ENCODE peak calls at places on chromosome 14, in nine cellular contexts. U, K, H, A, Q, L, R, P and T are unnamed samples.
A peak's percentile ranks its signal among the peaks of the same experiment; 100 is the strongest.

GRCh38 chr14:54223978-54224377 is 172.8 kb upstream of the CDKN3 start:
- DNase-seq in U (no peak), P (no peak), K (no peak), Q (no peak), A (no peak), L (no peak), R (no peak), H (no peak), T (no peak)

GRCh38 chr14:106875503-106875902 is 1349.1 kb downstream of the TMEM121 start:
- DNase-seq in A (no peak), L (no peak), Q (peak; percentile 48), R (no peak), H (no peak), P (no peak), U (no peak), K (no peak), T (peak; percentile 72)

GRCh38 chr14:103540816-103541493 is 12.0 kb downstream of the TRMT61A start:
- DNase-seq in U (no peak), K (no peak), H (no peak), R (no peak), Q (no peak), P (no peak), A (no peak), L (no peak), T (no peak)

GRCh38 chr14:100910888-100911664 is 7.6 kb upstream of the RTL1 start:
- DNase-seq in Q (no peak), U (no peak), K (no peak), P (no peak), A (no peak), R (no peak), H (no peak), L (no peak), T (no peak)

GRCh38 chr14:58626441-58626840 is 11.3 kb upstream of the DACT1 start:
- DNase-seq in U (no peak), P (no peak), R (no peak), L (no peak), K (no peak), A (peak; percentile 30), Q (no peak), H (no peak), T (no peak)

GRCh38 chr14:26008290-26008689 is 589.5 kb downstream of the NOVA1 start:
- DNase-seq in K (peak; percentile 14), A (no peak), P (no peak), R (no peak), U (no peak), L (no peak), H (no peak), Q (no peak), T (no peak)

GRCh38 chr14:104243200-104243599 is 104.8 kb downstream of the KIF26A start:
- DNase-seq in Q (no peak), K (no peak), H (no peak), U (no peak), L (peak; percentile 15), A (no peak), R (no peak), P (no peak), T (no peak)

GRCh38 chr14:25944020-25944419 is 653.8 kb downstream of the NOVA1 start:
- DNase-seq in L (no peak), U (no peak), K (no peak), Q (no peak), R (no peak), A (no peak), P (no peak), H (no peak), T (no peak)

GRCh38 chr14:61973981-61974380 is 211.8 kb downstream of the SNAPC1 start:
- DNase-seq in U (peak; percentile 11), P (no peak), Q (no peak), K (no peak), L (no peak), R (no peak), A (peak; percentile 24), H (no peak), T (no peak)

GRCh38 chr14:58299665-58300202 is 1.4 kb downstream of the ARID4A start:
- DNase-seq in K (peak; percentile 5), L (no peak), Q (peak; percentile 17), P (no peak), U (no peak), H (no peak), A (peak; percentile 11), R (no peak), T (no peak)

GRCh38 chr14:59306775-59307174 is 118.3 kb downstream of the DAAM1 start:
- DNase-seq in U (no peak), L (no peak), R (no peak), H (no peak), A (no peak), Q (no peak), P (no peak), K (no peak), T (no peak)

GRCh38 chr14:32202468-32202865 is 602 bp downstream of the RNU6-8 start:
- DNase-seq in Q (no peak), R (no peak), P (no peak), U (peak; percentile 2), L (no peak), H (peak; percentile 11), K (peak; percentile 30), A (no peak), T (no peak)

GRCh38 chr14:53569471-53569870 is 387.2 kb downstream of the BMP4 start:
- DNase-seq in H (no peak), A (no peak), P (no peak), R (no peak), U (no peak), K (no peak), Q (no peak), L (no peak), T (no peak)

GRCh38 chr14:100547633-100548294 is 39.5 kb downstream of the BEGAIN start:
- DNase-seq in R (no peak), L (peak; percentile 85), H (no peak), A (peak; percentile 75), U (no peak), K (no peak), P (peak; percentile 64), Q (no peak), T (peak; percentile 66)

GRCh38 chr14:71169028-71169427 is 261.8 kb downstream of the PCNX1 start:
- DNase-seq in R (no peak), U (no peak), P (no peak), A (no peak), Q (peak; percentile 72), K (no peak), L (no peak), H (no peak), T (no peak)

GRCh38 chr14:103190731-103191130 is 67.5 kb downstream of the TNFAIP2 start:
- DNase-seq in Q (no peak), U (no peak), H (no peak), K (no peak), A (no peak), L (no peak), P (no peak), R (no peak), T (no peak)

GRCh38 chr14:91164676-91165075 is 50.8 kb downstream of the DGLUCY start:
- DNase-seq in U (no peak), Q (no peak), L (peak; percentile 83), R (no peak), A (no peak), K (no peak), H (no peak), P (peak; percentile 90), T (peak; percentile 92)

GRCh38 chr14:72104011-72104613 is 171.9 kb downstream of the RGS6 start:
- DNase-seq in Q (peak; percentile 43), A (peak; percentile 4), K (peak; percentile 15), P (peak; percentile 34), H (peak; percentile 43), L (peak; percentile 24), R (no peak), U (no peak), T (no peak)

GRCh38 chr14:88614218-88614907 is 51.5 kb downstream of the ZC3H14 start:
- DNase-seq in U (peak; percentile 49), Q (peak; percentile 19), H (no peak), K (no peak), P (no peak), A (peak; percentile 24), L (no peak), R (no peak), T (no peak)

GRCh38 chr14:85529803-85530574 is at the start of gene FLRT2:
- DNase-seq in Q (peak; percentile 7), U (no peak), L (peak; percentile 54), P (peak; percentile 78), A (peak; percentile 43), K (peak; percentile 47), H (peak; percentile 25), R (no peak), T (peak; percentile 88)

GRCh38 chr14:53951661-53952265 is 4.9 kb downstream of the BMP4 start:
- DNase-seq in Q (no peak), K (no peak), U (no peak), A (no peak), L (no peak), R (no peak), P (peak; percentile 11), H (no peak), T (peak; percentile 81)

GRCh38 chr14:86799244-86799647 is 1193.7 kb downstream of the GALC start:
- DNase-seq in L (peak; percentile 69), K (no peak), H (no peak), A (peak; percentile 43), R (no peak), U (peak; percentile 74), Q (no peak), P (no peak), T (no peak)

GRCh38 chr14:53634793-53635192 is 321.8 kb downstream of the BMP4 start:
- DNase-seq in R (no peak), H (no peak), U (no peak), Q (no peak), K (no peak), L (no peak), A (no peak), P (no peak), T (no peak)

GRCh38 chr14:65470404-65470880 is 57.9 kb downstream of the FUT8 start:
- DNase-seq in R (no peak), L (no peak), A (no peak), Q (no peak), H (no peak), P (no peak), K (no peak), U (no peak), T (no peak)

GRCh38 chr14:71931492-71932228 is 569 bp upstream of the RGS6 start:
- DNase-seq in L (no peak), H (peak; percentile 10), P (no peak), U (no peak), A (no peak), K (no peak), R (no peak), Q (peak; percentile 51), T (no peak)

GRCh38 chr14:34843011-34843554 is 32.1 kb downstream of the BAZ1A start:
- DNase-seq in K (no peak), L (no peak), U (peak; percentile 29), H (no peak), R (no peak), Q (peak; percentile 10), P (no peak), A (peak; percentile 40), T (no peak)

GRCh38 chr14:35470775-35471174 is 63.2 kb upstream of the INSM2 start:
- DNase-seq in Q (no peak), L (peak; percentile 20), U (peak; percentile 4), R (no peak), K (peak; percentile 5), P (no peak), A (peak; percentile 28), H (no peak), T (no peak)

GRCh38 chr14:68695871-68696665 is 96.8 kb downstream of the ZFP36L1 start:
- DNase-seq in R (no peak), Q (no peak), K (no peak), P (no peak), L (no peak), A (no peak), H (no peak), U (no peak), T (no peak)

GRCh38 chr14:74954947-74955228 is 509 bp downstream of the PGF start:
- DNase-seq in Q (no peak), L (no peak), P (no peak), R (no peak), H (no peak), K (no peak), U (no peak), A (no peak), T (no peak)

GRCh38 chr14:68394113-68394718 is 398.7 kb downstream of the ZFP36L1 start:
- DNase-seq in U (no peak), L (no peak), P (no peak), A (no peak), K (no peak), Q (no peak), R (no peak), H (no peak), T (no peak)

GRCh38 chr14:96162741-96163140 is 41.9 kb upstream of the BDKRB2 start:
- DNase-seq in L (no peak), A (no peak), P (peak; percentile 5), K (no peak), U (no peak), Q (no peak), H (no peak), R (no peak), T (no peak)